ENCODE peak calls at places on chromosome 7, in ten cellular contexts. One of them, this sample, is unnamed.

GRCh38 chr7:131249003-131249402 is 78.7 kb upstream of the MKLN1 start:
- DNase-seq in stimulated activated CD4-positive, alpha-beta T cell treated with anti-CD3 and anti-CD28 coated beads, Interleukin-1b, Interleukin-23, amount 100 ng/mL, for 4 hours: no peak
- DNase-seq in activated T-cell treated with anti-CD3 and anti-CD28 coated beads, Interleukin-2, amount 50 U/mL, for 72 hours: no peak
- DNase-seq in naive thymus-derived CD8-positive, alpha-beta T cell: no peak
- DNase-seq in hippocampal formation: peak
- DNase-seq in mucosa of gallbladder: peak
- DNase-seq in aorta: peak
- DNase-seq in hepatocyte: peak
- DNase-seq in amygdala: no peak
- DNase-seq in posterior vena cava: peak
- DNase-seq in this sample: no peak

GRCh38 chr7:156607332-156608175 is 33.0 kb upstream of the RNF32 start:
- DNase-seq in mucosa of gallbladder: no peak
- DNase-seq in stimulated activated CD4-positive, alpha-beta T cell treated with anti-CD3 and anti-CD28 coated beads, Interleukin-1b, Interleukin-23, amount 100 ng/mL, for 4 hours: no peak
- DNase-seq in hepatocyte: no peak
- DNase-seq in activated T-cell treated with anti-CD3 and anti-CD28 coated beads, Interleukin-2, amount 50 U/mL, for 72 hours: no peak
- DNase-seq in posterior vena cava: no peak
- DNase-seq in amygdala: no peak
- DNase-seq in aorta: no peak
- DNase-seq in hippocampal formation: no peak
- DNase-seq in naive thymus-derived CD8-positive, alpha-beta T cell: no peak
- DNase-seq in this sample: peak

GRCh38 chr7:80387634-80388033 is 124.2 kb downstream of the GNAT3 start:
- DNase-seq in aorta: no peak
- DNase-seq in hippocampal formation: no peak
- DNase-seq in hepatocyte: no peak
- DNase-seq in stimulated activated CD4-positive, alpha-beta T cell treated with anti-CD3 and anti-CD28 coated beads, Interleukin-1b, Interleukin-23, amount 100 ng/mL, for 4 hours: no peak
- DNase-seq in amygdala: no peak
- DNase-seq in mucosa of gallbladder: no peak
- DNase-seq in activated T-cell treated with anti-CD3 and anti-CD28 coated beads, Interleukin-2, amount 50 U/mL, for 72 hours: no peak
- DNase-seq in posterior vena cava: no peak
- DNase-seq in naive thymus-derived CD8-positive, alpha-beta T cell: no peak
- DNase-seq in this sample: no peak

GRCh38 chr7:14841850-14842249 is 60.7 kb downstream of the DGKB start:
- DNase-seq in mucosa of gallbladder: no peak
- DNase-seq in amygdala: no peak
- DNase-seq in posterior vena cava: no peak
- DNase-seq in activated T-cell treated with anti-CD3 and anti-CD28 coated beads, Interleukin-2, amount 50 U/mL, for 72 hours: no peak
- DNase-seq in hippocampal formation: no peak
- DNase-seq in aorta: no peak
- DNase-seq in naive thymus-derived CD8-positive, alpha-beta T cell: no peak
- DNase-seq in stimulated activated CD4-positive, alpha-beta T cell treated with anti-CD3 and anti-CD28 coated beads, Interleukin-1b, Interleukin-23, amount 100 ng/mL, for 4 hours: no peak
- DNase-seq in hepatocyte: no peak
- DNase-seq in this sample: no peak

GRCh38 chr7:154566877-154567276 is 436.0 kb downstream of the PAXIP1 start:
- DNase-seq in naive thymus-derived CD8-positive, alpha-beta T cell: no peak
- DNase-seq in hepatocyte: peak
- DNase-seq in amygdala: no peak
- DNase-seq in aorta: no peak
- DNase-seq in mucosa of gallbladder: no peak
- DNase-seq in posterior vena cava: no peak
- DNase-seq in stimulated activated CD4-positive, alpha-beta T cell treated with anti-CD3 and anti-CD28 coated beads, Interleukin-1b, Interleukin-23, amount 100 ng/mL, for 4 hours: no peak
- DNase-seq in activated T-cell treated with anti-CD3 and anti-CD28 coated beads, Interleukin-2, amount 50 U/mL, for 72 hours: no peak
- DNase-seq in hippocampal formation: no peak
- DNase-seq in this sample: no peak

GRCh38 chr7:113805976-113806375 is 112.8 kb downstream of the PPP1R3A start:
- DNase-seq in naive thymus-derived CD8-positive, alpha-beta T cell: no peak
- DNase-seq in hippocampal formation: no peak
- DNase-seq in posterior vena cava: no peak
- DNase-seq in aorta: no peak
- DNase-seq in activated T-cell treated with anti-CD3 and anti-CD28 coated beads, Interleukin-2, amount 50 U/mL, for 72 hours: no peak
- DNase-seq in amygdala: no peak
- DNase-seq in hepatocyte: no peak
- DNase-seq in stimulated activated CD4-positive, alpha-beta T cell treated with anti-CD3 and anti-CD28 coated beads, Interleukin-1b, Interleukin-23, amount 100 ng/mL, for 4 hours: no peak
- DNase-seq in mucosa of gallbladder: no peak
- DNase-seq in this sample: no peak

GRCh38 chr7:50660040-50660829 is 95.0 kb upstream of the DDC start:
- DNase-seq in stimulated activated CD4-positive, alpha-beta T cell treated with anti-CD3 and anti-CD28 coated beads, Interleukin-1b, Interleukin-23, amount 100 ng/mL, for 4 hours: peak
- DNase-seq in posterior vena cava: peak
- DNase-seq in hepatocyte: no peak
- DNase-seq in aorta: peak
- DNase-seq in activated T-cell treated with anti-CD3 and anti-CD28 coated beads, Interleukin-2, amount 50 U/mL, for 72 hours: peak
- DNase-seq in naive thymus-derived CD8-positive, alpha-beta T cell: peak
- DNase-seq in amygdala: no peak
- DNase-seq in hippocampal formation: peak
- DNase-seq in mucosa of gallbladder: no peak
- DNase-seq in this sample: no peak

GRCh38 chr7:45923290-45923689 is 2.2 kb upstream of the IGFBP3 start:
- DNase-seq in hepatocyte: peak
- DNase-seq in hippocampal formation: peak
- DNase-seq in mucosa of gallbladder: peak
- DNase-seq in activated T-cell treated with anti-CD3 and anti-CD28 coated beads, Interleukin-2, amount 50 U/mL, for 72 hours: peak
- DNase-seq in stimulated activated CD4-positive, alpha-beta T cell treated with anti-CD3 and anti-CD28 coated beads, Interleukin-1b, Interleukin-23, amount 100 ng/mL, for 4 hours: peak
- DNase-seq in naive thymus-derived CD8-positive, alpha-beta T cell: no peak
- DNase-seq in amygdala: no peak
- DNase-seq in aorta: peak
- DNase-seq in posterior vena cava: peak
- DNase-seq in this sample: peak

GRCh38 chr7:94357076-94357475 is 37.6 kb upstream of the COL1A2 start:
- DNase-seq in mucosa of gallbladder: no peak
- DNase-seq in naive thymus-derived CD8-positive, alpha-beta T cell: no peak
- DNase-seq in amygdala: no peak
- DNase-seq in hippocampal formation: no peak
- DNase-seq in stimulated activated CD4-positive, alpha-beta T cell treated with anti-CD3 and anti-CD28 coated beads, Interleukin-1b, Interleukin-23, amount 100 ng/mL, for 4 hours: no peak
- DNase-seq in activated T-cell treated with anti-CD3 and anti-CD28 coated beads, Interleukin-2, amount 50 U/mL, for 72 hours: no peak
- DNase-seq in aorta: no peak
- DNase-seq in hepatocyte: no peak
- DNase-seq in posterior vena cava: no peak
- DNase-seq in this sample: no peak

GRCh38 chr7:39691821-39692220 is 68.4 kb downstream of the RALA start:
- DNase-seq in aorta: no peak
- DNase-seq in posterior vena cava: no peak
- DNase-seq in mucosa of gallbladder: no peak
- DNase-seq in amygdala: no peak
- DNase-seq in hepatocyte: no peak
- DNase-seq in activated T-cell treated with anti-CD3 and anti-CD28 coated beads, Interleukin-2, amount 50 U/mL, for 72 hours: no peak
- DNase-seq in stimulated activated CD4-positive, alpha-beta T cell treated with anti-CD3 and anti-CD28 coated beads, Interleukin-1b, Interleukin-23, amount 100 ng/mL, for 4 hours: no peak
- DNase-seq in hippocampal formation: no peak
- DNase-seq in naive thymus-derived CD8-positive, alpha-beta T cell: no peak
- DNase-seq in this sample: no peak

GRCh38 chr7:13846386-13846785 is 143.1 kb downstream of the ETV1 start:
- DNase-seq in aorta: no peak
- DNase-seq in amygdala: no peak
- DNase-seq in stimulated activated CD4-positive, alpha-beta T cell treated with anti-CD3 and anti-CD28 coated beads, Interleukin-1b, Interleukin-23, amount 100 ng/mL, for 4 hours: no peak
- DNase-seq in mucosa of gallbladder: no peak
- DNase-seq in hepatocyte: no peak
- DNase-seq in hippocampal formation: no peak
- DNase-seq in posterior vena cava: no peak
- DNase-seq in naive thymus-derived CD8-positive, alpha-beta T cell: no peak
- DNase-seq in activated T-cell treated with anti-CD3 and anti-CD28 coated beads, Interleukin-2, amount 50 U/mL, for 72 hours: no peak
- DNase-seq in this sample: no peak

GRCh38 chr7:90835861-90836260 is 239.7 kb downstream of the CDK14 start:
- DNase-seq in activated T-cell treated with anti-CD3 and anti-CD28 coated beads, Interleukin-2, amount 50 U/mL, for 72 hours: no peak
- DNase-seq in amygdala: no peak
- DNase-seq in hippocampal formation: no peak
- DNase-seq in mucosa of gallbladder: no peak
- DNase-seq in naive thymus-derived CD8-positive, alpha-beta T cell: no peak
- DNase-seq in aorta: no peak
- DNase-seq in hepatocyte: no peak
- DNase-seq in posterior vena cava: no peak
- DNase-seq in stimulated activated CD4-positive, alpha-beta T cell treated with anti-CD3 and anti-CD28 coated beads, Interleukin-1b, Interleukin-23, amount 100 ng/mL, for 4 hours: no peak
- DNase-seq in this sample: no peak

GRCh38 chr7:140455743-140456142 is 23.6 kb downstream of the MKRN1 start:
- DNase-seq in amygdala: no peak
- DNase-seq in hippocampal formation: no peak
- DNase-seq in activated T-cell treated with anti-CD3 and anti-CD28 coated beads, Interleukin-2, amount 50 U/mL, for 72 hours: no peak
- DNase-seq in stimulated activated CD4-positive, alpha-beta T cell treated with anti-CD3 and anti-CD28 coated beads, Interleukin-1b, Interleukin-23, amount 100 ng/mL, for 4 hours: no peak
- DNase-seq in naive thymus-derived CD8-positive, alpha-beta T cell: no peak
- DNase-seq in hepatocyte: no peak
- DNase-seq in aorta: no peak
- DNase-seq in posterior vena cava: no peak
- DNase-seq in mucosa of gallbladder: no peak
- DNase-seq in this sample: no peak

GRCh38 chr7:104940023-104940710 is 73.8 kb upstream of the KMT2E start:
- DNase-seq in mucosa of gallbladder: no peak
- DNase-seq in naive thymus-derived CD8-positive, alpha-beta T cell: no peak
- DNase-seq in activated T-cell treated with anti-CD3 and anti-CD28 coated beads, Interleukin-2, amount 50 U/mL, for 72 hours: no peak
- DNase-seq in hippocampal formation: no peak
- DNase-seq in amygdala: no peak
- DNase-seq in hepatocyte: no peak
- DNase-seq in aorta: no peak
- DNase-seq in stimulated activated CD4-positive, alpha-beta T cell treated with anti-CD3 and anti-CD28 coated beads, Interleukin-1b, Interleukin-23, amount 100 ng/mL, for 4 hours: no peak
- DNase-seq in posterior vena cava: no peak
- DNase-seq in this sample: no peak

GRCh38 chr7:34341331-34341730 is 316.7 kb upstream of the NPSR1 start:
- DNase-seq in mucosa of gallbladder: no peak
- DNase-seq in hepatocyte: no peak
- DNase-seq in hippocampal formation: no peak
- DNase-seq in naive thymus-derived CD8-positive, alpha-beta T cell: no peak
- DNase-seq in posterior vena cava: no peak
- DNase-seq in stimulated activated CD4-positive, alpha-beta T cell treated with anti-CD3 and anti-CD28 coated beads, Interleukin-1b, Interleukin-23, amount 100 ng/mL, for 4 hours: no peak
- DNase-seq in aorta: no peak
- DNase-seq in activated T-cell treated with anti-CD3 and anti-CD28 coated beads, Interleukin-2, amount 50 U/mL, for 72 hours: no peak
- DNase-seq in amygdala: no peak
- DNase-seq in this sample: no peak

GRCh38 chr7:66315192-66315591 is 110.1 kb downstream of the TPST1 start:
- DNase-seq in naive thymus-derived CD8-positive, alpha-beta T cell: no peak
- DNase-seq in activated T-cell treated with anti-CD3 and anti-CD28 coated beads, Interleukin-2, amount 50 U/mL, for 72 hours: no peak
- DNase-seq in amygdala: no peak
- DNase-seq in posterior vena cava: no peak
- DNase-seq in aorta: no peak
- DNase-seq in stimulated activated CD4-positive, alpha-beta T cell treated with anti-CD3 and anti-CD28 coated beads, Interleukin-1b, Interleukin-23, amount 100 ng/mL, for 4 hours: no peak
- DNase-seq in mucosa of gallbladder: no peak
- DNase-seq in hippocampal formation: no peak
- DNase-seq in hepatocyte: no peak
- DNase-seq in this sample: no peak

GRCh38 chr7:516606-517456 is 2.8 kb downstream of the PDGFA start:
- DNase-seq in activated T-cell treated with anti-CD3 and anti-CD28 coated beads, Interleukin-2, amount 50 U/mL, for 72 hours: peak
- DNase-seq in naive thymus-derived CD8-positive, alpha-beta T cell: no peak
- DNase-seq in hippocampal formation: no peak
- DNase-seq in amygdala: no peak
- DNase-seq in mucosa of gallbladder: peak
- DNase-seq in hepatocyte: peak
- DNase-seq in stimulated activated CD4-positive, alpha-beta T cell treated with anti-CD3 and anti-CD28 coated beads, Interleukin-1b, Interleukin-23, amount 100 ng/mL, for 4 hours: no peak
- DNase-seq in posterior vena cava: peak
- DNase-seq in aorta: peak
- DNase-seq in this sample: no peak

GRCh38 chr7:25240340-25240739 is 12.1 kb upstream of the NPVF start:
- DNase-seq in amygdala: no peak
- DNase-seq in posterior vena cava: no peak
- DNase-seq in activated T-cell treated with anti-CD3 and anti-CD28 coated beads, Interleukin-2, amount 50 U/mL, for 72 hours: no peak
- DNase-seq in naive thymus-derived CD8-positive, alpha-beta T cell: no peak
- DNase-seq in mucosa of gallbladder: no peak
- DNase-seq in hippocampal formation: no peak
- DNase-seq in hepatocyte: no peak
- DNase-seq in aorta: peak
- DNase-seq in stimulated activated CD4-positive, alpha-beta T cell treated with anti-CD3 and anti-CD28 coated beads, Interleukin-1b, Interleukin-23, amount 100 ng/mL, for 4 hours: no peak
- DNase-seq in this sample: no peak

GRCh38 chr7:140509789-140510188 is 30.5 kb upstream of the MKRN1 start:
- DNase-seq in activated T-cell treated with anti-CD3 and anti-CD28 coated beads, Interleukin-2, amount 50 U/mL, for 72 hours: no peak
- DNase-seq in posterior vena cava: no peak
- DNase-seq in amygdala: no peak
- DNase-seq in hepatocyte: no peak
- DNase-seq in mucosa of gallbladder: peak
- DNase-seq in stimulated activated CD4-positive, alpha-beta T cell treated with anti-CD3 and anti-CD28 coated beads, Interleukin-1b, Interleukin-23, amount 100 ng/mL, for 4 hours: no peak
- DNase-seq in hippocampal formation: no peak
- DNase-seq in naive thymus-derived CD8-positive, alpha-beta T cell: no peak
- DNase-seq in aorta: no peak
- DNase-seq in this sample: no peak

GRCh38 chr7:108291791-108292440 is 161.8 kb upstream of the LAMB4 start:
- DNase-seq in naive thymus-derived CD8-positive, alpha-beta T cell: no peak
- DNase-seq in amygdala: no peak
- DNase-seq in hippocampal formation: no peak
- DNase-seq in activated T-cell treated with anti-CD3 and anti-CD28 coated beads, Interleukin-2, amount 50 U/mL, for 72 hours: no peak
- DNase-seq in hepatocyte: no peak
- DNase-seq in posterior vena cava: no peak
- DNase-seq in mucosa of gallbladder: no peak
- DNase-seq in stimulated activated CD4-positive, alpha-beta T cell treated with anti-CD3 and anti-CD28 coated beads, Interleukin-1b, Interleukin-23, amount 100 ng/mL, for 4 hours: no peak
- DNase-seq in aorta: no peak
- DNase-seq in this sample: no peak

GRCh38 chr7:85525661-85526060 is 338.8 kb upstream of the SEMA3D start:
- DNase-seq in aorta: no peak
- DNase-seq in activated T-cell treated with anti-CD3 and anti-CD28 coated beads, Interleukin-2, amount 50 U/mL, for 72 hours: no peak
- DNase-seq in hippocampal formation: no peak
- DNase-seq in amygdala: no peak
- DNase-seq in mucosa of gallbladder: no peak
- DNase-seq in posterior vena cava: no peak
- DNase-seq in naive thymus-derived CD8-positive, alpha-beta T cell: no peak
- DNase-seq in stimulated activated CD4-positive, alpha-beta T cell treated with anti-CD3 and anti-CD28 coated beads, Interleukin-1b, Interleukin-23, amount 100 ng/mL, for 4 hours: no peak
- DNase-seq in hepatocyte: no peak
- DNase-seq in this sample: no peak

GRCh38 chr7:151119902-151120301 is 33.6 kb downstream of the AGAP3 start:
- DNase-seq in posterior vena cava: no peak
- DNase-seq in activated T-cell treated with anti-CD3 and anti-CD28 coated beads, Interleukin-2, amount 50 U/mL, for 72 hours: no peak
- DNase-seq in hippocampal formation: no peak
- DNase-seq in aorta: no peak
- DNase-seq in hepatocyte: no peak
- DNase-seq in amygdala: no peak
- DNase-seq in stimulated activated CD4-positive, alpha-beta T cell treated with anti-CD3 and anti-CD28 coated beads, Interleukin-1b, Interleukin-23, amount 100 ng/mL, for 4 hours: no peak
- DNase-seq in naive thymus-derived CD8-positive, alpha-beta T cell: no peak
- DNase-seq in mucosa of gallbladder: no peak
- DNase-seq in this sample: no peak

GRCh38 chr7:79227035-79227434 is 226.4 kb downstream of the MAGI2 start:
- DNase-seq in aorta: no peak
- DNase-seq in hippocampal formation: no peak
- DNase-seq in hepatocyte: no peak
- DNase-seq in stimulated activated CD4-positive, alpha-beta T cell treated with anti-CD3 and anti-CD28 coated beads, Interleukin-1b, Interleukin-23, amount 100 ng/mL, for 4 hours: no peak
- DNase-seq in mucosa of gallbladder: no peak
- DNase-seq in naive thymus-derived CD8-positive, alpha-beta T cell: no peak
- DNase-seq in posterior vena cava: no peak
- DNase-seq in activated T-cell treated with anti-CD3 and anti-CD28 coated beads, Interleukin-2, amount 50 U/mL, for 72 hours: no peak
- DNase-seq in amygdala: no peak
- DNase-seq in this sample: no peak

GRCh38 chr7:157096286-157097055 is 42.3 kb upstream of the UBE3C start:
- DNase-seq in posterior vena cava: no peak
- DNase-seq in hepatocyte: peak
- DNase-seq in naive thymus-derived CD8-positive, alpha-beta T cell: no peak
- DNase-seq in aorta: no peak
- DNase-seq in amygdala: no peak
- DNase-seq in activated T-cell treated with anti-CD3 and anti-CD28 coated beads, Interleukin-2, amount 50 U/mL, for 72 hours: no peak
- DNase-seq in stimulated activated CD4-positive, alpha-beta T cell treated with anti-CD3 and anti-CD28 coated beads, Interleukin-1b, Interleukin-23, amount 100 ng/mL, for 4 hours: no peak
- DNase-seq in hippocampal formation: no peak
- DNase-seq in mucosa of gallbladder: no peak
- DNase-seq in this sample: no peak

GRCh38 chr7:30028749-30029635 is 780 bp downstream of the PLEKHA8 start:
- DNase-seq in aorta: peak
- DNase-seq in posterior vena cava: peak
- DNase-seq in stimulated activated CD4-positive, alpha-beta T cell treated with anti-CD3 and anti-CD28 coated beads, Interleukin-1b, Interleukin-23, amount 100 ng/mL, for 4 hours: peak
- DNase-seq in amygdala: peak
- DNase-seq in activated T-cell treated with anti-CD3 and anti-CD28 coated beads, Interleukin-2, amount 50 U/mL, for 72 hours: no peak
- DNase-seq in hippocampal formation: peak
- DNase-seq in hepatocyte: peak
- DNase-seq in naive thymus-derived CD8-positive, alpha-beta T cell: peak
- DNase-seq in mucosa of gallbladder: peak
- DNase-seq in this sample: peak

GRCh38 chr7:105675873-105676484 is 94.7 kb upstream of the EFCAB10 start:
- DNase-seq in aorta: no peak
- DNase-seq in stimulated activated CD4-positive, alpha-beta T cell treated with anti-CD3 and anti-CD28 coated beads, Interleukin-1b, Interleukin-23, amount 100 ng/mL, for 4 hours: no peak
- DNase-seq in posterior vena cava: peak
- DNase-seq in mucosa of gallbladder: no peak
- DNase-seq in hippocampal formation: no peak
- DNase-seq in activated T-cell treated with anti-CD3 and anti-CD28 coated beads, Interleukin-2, amount 50 U/mL, for 72 hours: peak
- DNase-seq in amygdala: no peak
- DNase-seq in naive thymus-derived CD8-positive, alpha-beta T cell: peak
- DNase-seq in hepatocyte: no peak
- DNase-seq in this sample: no peak

GRCh38 chr7:73768661-73769480 is 1.2 kb downstream of the CLDN3 start:
- DNase-seq in amygdala: no peak
- DNase-seq in mucosa of gallbladder: no peak
- DNase-seq in hippocampal formation: no peak
- DNase-seq in activated T-cell treated with anti-CD3 and anti-CD28 coated beads, Interleukin-2, amount 50 U/mL, for 72 hours: no peak
- DNase-seq in hepatocyte: no peak
- DNase-seq in aorta: no peak
- DNase-seq in naive thymus-derived CD8-positive, alpha-beta T cell: no peak
- DNase-seq in stimulated activated CD4-positive, alpha-beta T cell treated with anti-CD3 and anti-CD28 coated beads, Interleukin-1b, Interleukin-23, amount 100 ng/mL, for 4 hours: no peak
- DNase-seq in posterior vena cava: no peak
- DNase-seq in this sample: no peak

GRCh38 chr7:154744226-154744860 is 258.6 kb downstream of the PAXIP1 start:
- DNase-seq in stimulated activated CD4-positive, alpha-beta T cell treated with anti-CD3 and anti-CD28 coated beads, Interleukin-1b, Interleukin-23, amount 100 ng/mL, for 4 hours: peak
- DNase-seq in hippocampal formation: peak
- DNase-seq in activated T-cell treated with anti-CD3 and anti-CD28 coated beads, Interleukin-2, amount 50 U/mL, for 72 hours: peak
- DNase-seq in posterior vena cava: no peak
- DNase-seq in hepatocyte: peak
- DNase-seq in amygdala: peak
- DNase-seq in naive thymus-derived CD8-positive, alpha-beta T cell: no peak
- DNase-seq in mucosa of gallbladder: peak
- DNase-seq in aorta: no peak
- DNase-seq in this sample: peak